ENCODE peak calls at places on chromosomes 1 and 21, in five cellular contexts. E is heart left ventricle, H is K562, U is ovary, D is stomach. F is an unnamed sample.

GRCh38 chr1:216596298-216596947 is 126.8 kb downstream of the ESRRG start:
- DNase-seq in E (no peak), H (no peak), U (no peak), D (no peak), F (no peak)

GRCh38 chr1:10856863-10857598 is 60.6 kb upstream of the CASZ1 start:
- DNase-seq in E (peak; percentile 25), H (no peak), U (no peak), D (no peak), F (no peak)

GRCh38 chr1:17579951-17580939 is 40.7 kb downstream of the ARHGEF10L start:
- DNase-seq in E (no peak), H (no peak), U (no peak), D (peak; percentile 66), F (peak; percentile 72)

GRCh38 chr1:31488528-31488927 is 75.5 kb downstream of the SERINC2 start:
- DNase-seq in E (no peak), H (no peak), U (no peak), D (no peak), F (no peak)

GRCh38 chr21:26842976-26843911 is 2.0 kb downstream of the ADAMTS1 start:
- DNase-seq in E (peak; percentile 94), H (no peak), U (peak; percentile 96), D (peak; percentile 87), F (peak; percentile 25)

GRCh38 chr1:75797273-75797588 is 549 bp downstream of the MSH4 start:
- DNase-seq in E (no peak), H (no peak), U (no peak), D (no peak), F (no peak)

GRCh38 chr21:35138665-35139381 is 89.7 kb upstream of the RUNX1 start:
- DNase-seq in E (no peak), H (peak; percentile 39), U (no peak), D (no peak), F (no peak)

GRCh38 chr1:83860506-83861221 is 138.3 kb downstream of the TTLL7 start:
- DNase-seq in E (peak; percentile 84), H (peak; percentile 51), U (peak; percentile 66), D (peak; percentile 87), F (peak; percentile 77)

GRCh38 chr1:53593758-53594380 is 134.7 kb downstream of the DMRTB1 start:
- DNase-seq in E (no peak), H (peak; percentile 77), U (no peak), D (peak; percentile 47), F (peak; percentile 66)

GRCh38 chr1:9767964-9768668 is 55.6 kb downstream of the CLSTN1 start:
- DNase-seq in E (no peak), H (peak; percentile 72), U (no peak), D (no peak), F (no peak)

GRCh38 chr1:180188103-180188506 is 33.4 kb downstream of the QSOX1 start:
- DNase-seq in E (peak; percentile 42), H (peak; percentile 77), U (peak; percentile 56), D (peak; percentile 44), F (peak; percentile 79)

GRCh38 chr1:10444248-10444647 is 5.6 kb upstream of the CORT start:
- DNase-seq in E (no peak), H (no peak), U (no peak), D (no peak), F (no peak)

GRCh38 chr1:217193151-217193550 is 437.7 kb downstream of the GPATCH2 start:
- DNase-seq in E (no peak), H (no peak), U (no peak), D (no peak), F (no peak)

GRCh38 chr1:44848456-44849181 is 5.6 kb upstream of the PTCH2 start:
- DNase-seq in E (no peak), H (no peak), U (no peak), D (no peak), F (no peak)

GRCh38 chr1:14108356-14109275 is 408.6 kb downstream of the PRDM2 start:
- DNase-seq in E (no peak), H (no peak), U (no peak), D (no peak), F (no peak)

GRCh38 chr1:114152211-114153050 is 1.2 kb downstream of the SYT6 start:
- DNase-seq in E (peak; percentile 46), H (no peak), U (peak; percentile 65), D (peak; percentile 37), F (no peak)

GRCh38 chr1:88800382-88801051 is 90.8 kb downstream of the GTF2B start:
- DNase-seq in E (no peak), H (peak; percentile 53), U (no peak), D (no peak), F (no peak)

GRCh38 chr1:194297999-194298598 is 1111.7 kb upstream of the B3GALT2 start:
- DNase-seq in E (no peak), H (no peak), U (no peak), D (no peak), F (no peak)

GRCh38 chr1:224617410-224618361 is 1.6 kb downstream of the CNIH3 start:
- DNase-seq in E (no peak), H (no peak), U (no peak), D (no peak), F (no peak)

GRCh38 chr1:212721388-212722247 is 22.0 kb upstream of the BATF3 start:
- DNase-seq in E (no peak), H (peak; percentile 27), U (no peak), D (peak; percentile 49), F (no peak)

GRCh38 chr1:178541829-178542553 is 29.1 kb downstream of the TEX35 start:
- DNase-seq in E (peak; percentile 66), H (peak; percentile 58), U (peak; percentile 63), D (peak; percentile 65), F (peak; percentile 91)

GRCh38 chr1:6770727-6771567 is 14.3 kb upstream of the CAMTA1 start:
- DNase-seq in E (no peak), H (no peak), U (no peak), D (no peak), F (no peak)

GRCh38 chr1:78369546-78369945 is 121.2 kb upstream of the PTGFR start:
- DNase-seq in E (no peak), H (no peak), U (no peak), D (no peak), F (no peak)

GRCh38 chr1:76470166-76470565 is 395.6 kb downstream of the ST6GALNAC3 start:
- DNase-seq in E (no peak), H (no peak), U (no peak), D (no peak), F (no peak)

GRCh38 chr1:247287460-247287859 is 31.6 kb downstream of the VN1R5 start:
- DNase-seq in E (no peak), H (peak; percentile 50), U (no peak), D (no peak), F (no peak)

GRCh38 chr1:28313710-28314510 is 14.9 kb upstream of the MED18 start:
- DNase-seq in E (peak; percentile 48), H (peak; percentile 42), U (no peak), D (peak; percentile 73), F (peak; percentile 82)

GRCh38 chr1:157852476-157852875 is 10.9 kb upstream of the CD5L start:
- DNase-seq in E (no peak), H (no peak), U (no peak), D (no peak), F (no peak)

GRCh38 chr1:232012773-232013386 is 386.3 kb downstream of the DISC1 start:
- DNase-seq in E (peak; percentile 70), H (no peak), U (peak; percentile 46), D (no peak), F (peak; percentile 65)

GRCh38 chr1:237386362-237387143 is 344.6 kb downstream of the RYR2 start:
- DNase-seq in E (no peak), H (peak; percentile 20), U (no peak), D (no peak), F (no peak)

GRCh38 chr1:235918481-235918880 is 51.8 kb upstream of the LYST start:
- DNase-seq in E (no peak), H (no peak), U (no peak), D (no peak), F (no peak)

GRCh38 chr1:173444757-173445156 is 32.4 kb upstream of the PRDX6 start:
- DNase-seq in E (no peak), H (no peak), U (no peak), D (no peak), F (no peak)

GRCh38 chr1:179337942-179338560 is 27.7 kb upstream of the AXDND1 start:
- DNase-seq in E (no peak), H (no peak), U (no peak), D (no peak), F (no peak)

GRCh38 chr1:25031966-25032667 is 102.0 kb upstream of the RUNX3 start:
- DNase-seq in E (peak; percentile 58), H (no peak), U (no peak), D (peak; percentile 81), F (peak; percentile 83)
- H3K4me3 ChIP-seq in E (no peak overlapping the region), H (no peak overlapping the region), U (no peak overlapping the region), D (no peak overlapping the region), F (no peak overlapping the region)

GRCh38 chr1:39735731-39736130 is 3.0 kb upstream of the PPIE start:
- DNase-seq in E (no peak), H (no peak), U (no peak), D (no peak), F (no peak)

GRCh38 chr1:39733161-39733560 is 5.5 kb upstream of the PPIE start:
- DNase-seq in E (peak; percentile 68), H (no peak), U (no peak), D (no peak), F (no peak)

GRCh38 chr1:39737546-39738169 is 1.0 kb upstream of the PPIE start:
- DNase-seq in E (no peak), H (no peak), U (no peak), D (no peak), F (no peak)

GRCh38 chr1:39738622-39739366 is at the start of gene PPIE:
- DNase-seq in E (peak; percentile 95), H (peak; percentile 98), U (peak; percentile 97), D (peak; percentile 94), F (peak; percentile 98)
- TF ChIP-seq POLR2A in E (peak; percentile 17), H (peak; percentile 96), U (peak; percentile 60), D (no peak), F (no peak)

DNA sequence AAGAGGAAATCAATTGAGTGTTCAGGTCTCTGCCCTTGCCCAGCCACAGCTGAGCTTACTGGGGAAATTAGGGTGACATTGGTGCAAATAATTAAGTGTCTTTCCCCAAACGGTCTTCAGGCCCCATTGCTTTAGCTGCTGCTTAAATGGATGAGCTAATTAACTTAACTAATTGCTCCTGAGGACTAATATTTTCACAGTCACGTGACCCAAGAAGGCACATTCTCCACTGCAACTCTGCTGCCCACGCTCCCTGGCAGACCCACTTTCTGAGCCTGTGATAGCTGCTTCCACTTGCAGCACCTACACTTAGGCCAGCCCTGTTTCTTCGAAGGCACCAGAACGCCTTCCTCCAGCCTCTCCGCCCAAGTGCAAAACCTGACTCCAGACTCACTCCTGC is 56.2 kb downstream of the SYT2 start:
- DNase-seq in E (no peak), H (no peak), U (no peak), D (no peak), F (no peak)
- H3K27me3 ChIP-seq in E (no peaks in the 10 kb centered on the region), H (peaks cover 31% of the 10 kb centered on the region), U (no peaks in the 10 kb centered on the region), D (peaks cover 87% of the 10 kb centered on the region), F (no peaks in the 10 kb centered on the region)

GRCh38 chr1:97192872-97193572 is 471.4 kb downstream of the PTBP2 start:
- DNase-seq in E (no peak), H (no peak), U (no peak), D (peak; percentile 55), F (peak; percentile 67)
- H3K4me3 ChIP-seq in E (no peak overlapping the region), H (no peak overlapping the region), U (no peak overlapping the region), D (no peak overlapping the region), F (no peak overlapping the region)

F was measured in Peyer's patch.